ENCODE peak calls at places on chromosomes 4 and X, in five cellular contexts. One of them, this sample, is unnamed.

GRCh38 chrX:141732031-141732430 is 33.5 kb upstream of the SPANXD start:
- DNase-seq in cardiac muscle cell: no peak
- DNase-seq in left lung: no peak
- DNase-seq in ovary: no peak
- DNase-seq in AG09309: no peak
- DNase-seq in this sample: no peak

GRCh38 chrX:21946925-21947641 is 6.6 kb downstream of the SMS start:
- DNase-seq in cardiac muscle cell: peak; percentile 69
- DNase-seq in left lung: no peak
- DNase-seq in ovary: no peak
- DNase-seq in AG09309: no peak
- DNase-seq in this sample: no peak

GRCh38 chr4:183601381-183601780 is 57.6 kb downstream of the RWDD4 start:
- DNase-seq in cardiac muscle cell: no peak
- DNase-seq in left lung: no peak
- DNase-seq in ovary: no peak
- DNase-seq in AG09309: no peak
- DNase-seq in this sample: peak; percentile 7

GRCh38 chrX:1593286-1594271 is 2.2 kb downstream of the AKAP17A start:
- DNase-seq in cardiac muscle cell: no peak
- DNase-seq in left lung: no peak
- DNase-seq in ovary: no peak
- DNase-seq in AG09309: no peak
- DNase-seq in this sample: peak; percentile 36

GRCh38 chrX:149631293-149632165 is at the start of gene TMEM185A:
- DNase-seq in cardiac muscle cell: peak; percentile 78
- DNase-seq in left lung: peak; percentile 66
- DNase-seq in ovary: peak; percentile 69
- DNase-seq in AG09309: no peak
- DNase-seq in this sample: peak; percentile 42

GRCh38 chr4:84529169-84529751 is 30.2 kb upstream of the NKX6-1 start:
- DNase-seq in cardiac muscle cell: peak; percentile 57
- DNase-seq in left lung: no peak
- DNase-seq in ovary: no peak
- DNase-seq in AG09309: no peak
- DNase-seq in this sample: no peak

GRCh38 chrX:152635941-152636340 is 1.8 kb upstream of the GABRQ start:
- DNase-seq in cardiac muscle cell: peak; percentile 58
- DNase-seq in left lung: no peak
- DNase-seq in ovary: no peak
- DNase-seq in AG09309: peak; percentile 35
- DNase-seq in this sample: no peak

GRCh38 chrX:261858-262390 is 19.3 kb upstream of the PLCXD1 start:
- DNase-seq in cardiac muscle cell: no peak
- DNase-seq in left lung: no peak
- DNase-seq in ovary: no peak
- DNase-seq in AG09309: no peak
- DNase-seq in this sample: no peak

GRCh38 chr4:8914461-8915171 is 43.0 kb upstream of the HMX1 start:
- DNase-seq in cardiac muscle cell: no peak
- DNase-seq in left lung: peak; percentile 15
- DNase-seq in ovary: peak; percentile 6
- DNase-seq in AG09309: no peak
- DNase-seq in this sample: peak; percentile 30

GRCh38 chr4:152900395-152900794 is 35.7 kb upstream of the FHDC1 start:
- DNase-seq in cardiac muscle cell: no peak
- DNase-seq in left lung: no peak
- DNase-seq in ovary: no peak
- DNase-seq in AG09309: no peak
- DNase-seq in this sample: no peak

GRCh38 chr4:163810757-163811156 is 316.3 kb downstream of the TMA16 start:
- DNase-seq in cardiac muscle cell: no peak
- DNase-seq in left lung: no peak
- DNase-seq in ovary: no peak
- DNase-seq in AG09309: no peak
- DNase-seq in this sample: no peak

GRCh38 chr4:26342328-26343040 is 21.7 kb downstream of the RBPJ start:
- DNase-seq in cardiac muscle cell: peak; percentile 31
- DNase-seq in left lung: no peak
- DNase-seq in ovary: no peak
- DNase-seq in AG09309: peak; percentile 57
- DNase-seq in this sample: no peak

DNA sequence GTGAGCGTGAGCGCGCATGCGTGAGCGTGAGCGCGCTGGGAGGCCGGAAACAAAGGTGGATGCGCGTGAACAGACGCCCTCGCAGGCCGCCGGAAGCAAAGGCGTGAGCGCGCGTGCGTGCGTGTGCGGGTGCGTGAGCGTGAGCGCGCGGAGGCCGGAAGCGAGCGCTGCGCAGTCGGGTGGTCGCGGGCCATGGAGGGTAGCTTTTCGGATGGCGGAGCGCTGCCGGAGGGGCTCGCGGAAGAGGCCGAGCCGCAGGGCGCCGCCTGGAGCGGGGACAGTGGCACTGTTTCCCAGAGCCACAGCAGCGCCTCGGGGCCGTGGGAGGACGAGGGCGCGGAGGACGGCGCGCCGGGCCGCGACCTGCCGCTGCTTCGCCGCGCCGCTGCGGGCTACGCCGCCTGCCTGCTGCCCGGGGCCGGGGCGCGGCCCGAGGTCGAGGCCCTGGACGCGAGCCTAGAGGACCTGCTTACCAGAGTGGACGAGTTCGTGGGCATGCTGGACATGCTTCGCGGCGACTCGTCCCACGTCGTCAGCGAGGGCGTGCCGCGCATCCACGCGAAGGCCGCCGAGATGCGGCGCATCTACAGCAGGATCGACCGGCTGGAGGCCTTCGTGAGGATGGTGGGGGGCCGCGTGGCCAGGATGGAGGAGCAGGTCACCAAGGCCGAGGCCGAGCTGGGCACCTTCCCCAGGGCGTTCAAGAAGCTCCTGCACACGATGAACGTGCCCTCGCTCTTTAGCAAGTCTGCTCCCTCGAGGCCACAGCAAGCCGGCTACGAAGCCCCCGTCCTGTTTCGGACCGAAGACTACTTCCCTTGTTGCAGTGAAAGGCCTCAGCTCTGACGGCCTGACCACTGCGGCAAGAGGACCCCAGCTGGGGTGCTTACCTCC is at the start of gene BLOC1S4:
- DNase-seq in cardiac muscle cell: peak; percentile 94
- DNase-seq in left lung: peak; percentile 88
- DNase-seq in ovary: peak; percentile 88
- DNase-seq in AG09309: peak; percentile 70
- DNase-seq in this sample: peak; percentile 88
- TF ChIP-seq CTCF in cardiac muscle cell: peak; percentile 12
- TF ChIP-seq CTCF in left lung: no peak
- TF ChIP-seq CTCF in ovary: no peak
- TF ChIP-seq CTCF in AG09309: no peak
- TF ChIP-seq CTCF in this sample: peak; percentile 8

DNA sequence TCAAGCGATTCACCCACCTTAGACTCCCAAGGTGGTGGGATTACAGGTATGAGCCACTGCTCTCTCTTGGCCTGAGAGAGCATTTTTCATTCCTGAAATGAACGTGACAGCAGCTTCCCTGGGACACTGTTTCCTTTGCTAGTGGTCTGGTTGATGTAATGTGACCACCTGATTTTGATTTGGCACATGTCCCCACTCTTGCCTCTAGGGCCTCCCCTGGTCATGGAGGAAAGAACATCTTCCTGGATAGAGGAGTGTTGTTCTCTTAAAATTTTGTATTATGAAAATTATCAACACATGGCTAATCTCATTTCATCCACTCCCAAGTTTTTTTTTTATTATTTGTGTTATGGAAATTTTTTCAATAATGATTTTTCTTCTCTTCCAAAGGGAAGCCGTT is 23.8 kb downstream of the SLC9B2 start:
- DNase-seq in cardiac muscle cell: no peak
- DNase-seq in left lung: no peak
- DNase-seq in ovary: no peak
- DNase-seq in AG09309: no peak
- DNase-seq in this sample: no peak
- H3K4me3 ChIP-seq in cardiac muscle cell: no peak overlapping the region
- H3K4me3 ChIP-seq in left lung: no peak overlapping the region
- H3K4me3 ChIP-seq in ovary: no peak overlapping the region
- H3K4me3 ChIP-seq in AG09309: no peak overlapping the region
- H3K4me3 ChIP-seq in this sample: no peak overlapping the region

DNA sequence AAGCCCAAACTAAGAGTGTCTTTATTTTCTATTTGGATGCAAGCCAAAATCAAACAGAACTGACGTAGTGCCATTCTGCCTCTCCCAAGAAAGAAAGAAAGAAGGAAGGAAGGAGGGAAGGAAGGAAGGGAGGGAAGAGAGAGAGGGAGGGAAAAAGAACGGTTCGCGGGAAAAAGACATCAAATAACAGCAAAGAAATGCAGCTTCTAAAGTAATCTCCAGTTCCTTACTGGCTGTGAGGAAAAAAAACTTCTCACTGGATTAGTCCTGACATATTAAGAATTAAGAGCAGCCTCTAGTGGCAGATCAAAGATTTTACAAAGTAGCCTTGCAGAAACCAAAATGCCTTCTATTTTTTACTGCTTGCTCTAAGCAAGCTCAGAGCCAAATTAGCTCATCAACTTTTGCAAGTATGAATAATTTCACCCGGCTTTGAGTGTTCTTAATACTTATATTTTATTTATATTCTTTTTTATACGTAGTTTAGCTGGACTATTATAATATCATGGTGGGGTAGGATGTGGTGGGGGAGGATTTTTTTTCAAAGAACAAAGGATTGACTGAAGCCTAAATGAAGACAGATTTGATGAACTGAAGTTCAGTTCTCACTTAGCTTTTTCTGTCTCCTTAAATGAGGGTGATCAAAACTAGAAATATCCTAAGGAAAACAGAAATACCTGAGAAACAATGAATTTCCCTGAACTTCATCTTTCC is 36.6 kb downstream of the PITX2 start:
- DNase-seq in cardiac muscle cell: peak; percentile 23
- DNase-seq in left lung: no peak
- DNase-seq in ovary: no peak
- DNase-seq in AG09309: peak; percentile 46
- DNase-seq in this sample: no peak
- TF ChIP-seq CTCF in cardiac muscle cell: peak; percentile 69
- TF ChIP-seq CTCF in left lung: peak; percentile 51
- TF ChIP-seq CTCF in ovary: no peak
- TF ChIP-seq CTCF in AG09309: peak; percentile 52
- TF ChIP-seq CTCF in this sample: peak; percentile 50

GRCh38 chrX:16946971-16947562 is 609 bp downstream of the REPS2 start:
- DNase-seq in cardiac muscle cell: peak; percentile 19
- DNase-seq in left lung: peak; percentile 36
- DNase-seq in ovary: peak; percentile 24
- DNase-seq in AG09309: no peak
- DNase-seq in this sample: no peak
- H3K4me3 ChIP-seq in cardiac muscle cell: peak overlapping the region; percentile 94
- H3K4me3 ChIP-seq in left lung: peak overlapping the region; percentile 37
- H3K4me3 ChIP-seq in ovary: peak overlapping the region; percentile 44
- H3K4me3 ChIP-seq in AG09309: peak overlapping the region; percentile 49
- H3K4me3 ChIP-seq in this sample: peak overlapping the region; percentile 57

DNA sequence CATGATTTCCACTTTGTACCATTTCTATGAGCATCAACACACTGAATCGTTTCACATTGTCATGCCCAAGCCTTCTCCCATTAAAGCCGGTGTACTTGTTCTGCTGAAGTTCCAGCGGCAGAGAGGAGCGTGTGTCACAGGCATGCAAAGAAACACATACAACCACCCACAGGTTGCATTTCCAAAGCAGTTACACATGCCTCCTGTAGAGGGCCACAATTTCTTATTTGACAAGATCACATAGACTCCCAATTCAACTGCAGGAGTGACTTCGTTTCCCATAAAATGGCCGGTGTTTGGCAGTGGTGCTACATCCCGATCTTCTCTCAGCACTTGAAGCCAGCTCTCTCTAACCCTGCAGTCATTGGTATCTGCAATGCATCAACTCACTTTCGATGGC is 992.6 kb downstream of the NLGN4X start:
- DNase-seq in cardiac muscle cell: peak; percentile 47
- DNase-seq in left lung: no peak
- DNase-seq in ovary: no peak
- DNase-seq in AG09309: no peak
- DNase-seq in this sample: no peak
- TF ChIP-seq CTCF in cardiac muscle cell: no peak
- TF ChIP-seq CTCF in left lung: no peak
- TF ChIP-seq CTCF in ovary: no peak
- TF ChIP-seq CTCF in AG09309: no peak
- TF ChIP-seq CTCF in this sample: peak; percentile 35

DNA sequence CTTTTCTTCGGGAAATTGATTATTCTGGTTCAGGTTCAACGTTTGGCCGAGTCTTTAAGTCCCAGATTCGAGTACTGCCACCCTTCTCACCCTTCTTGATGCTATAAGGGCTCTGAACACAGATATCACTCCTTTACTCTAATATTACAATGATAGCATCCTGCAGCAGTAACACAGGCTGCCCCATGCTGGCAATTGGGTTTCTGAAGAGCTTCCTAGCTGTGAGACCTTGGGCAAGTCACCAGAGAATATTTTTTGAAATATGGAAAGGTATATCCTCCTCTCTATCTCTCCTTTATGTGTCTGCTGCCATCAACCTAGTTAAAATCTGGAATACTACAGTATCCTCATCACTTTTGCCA is 297 bp upstream of the MTMR8 start:
- DNase-seq in cardiac muscle cell: no peak
- DNase-seq in left lung: no peak
- DNase-seq in ovary: no peak
- DNase-seq in AG09309: no peak
- DNase-seq in this sample: no peak
- H3K4me3 ChIP-seq in cardiac muscle cell: peak overlapping the region; percentile 40
- H3K4me3 ChIP-seq in left lung: peak overlapping the region; percentile 34
- H3K4me3 ChIP-seq in ovary: peak overlapping the region; percentile 61
- H3K4me3 ChIP-seq in AG09309: no peak overlapping the region
- H3K4me3 ChIP-seq in this sample: peak overlapping the region; percentile 70